ENCODE peak calls at places on chromosome 3, in seven cellular contexts. X is A172; F is cerebellum; V is pons; K is foreskin fibroblast; Q is activated CD8-positive, alpha-beta T cell treated with anti-CD3 and anti-CD28 coated beads for 36 hours; E is progenitor cell of endocrine pancreas. H is an unnamed sample.

GRCh38 chr3:19348929-19349564 is 200.7 kb downstream of the KCNH8 start:
- DNase-seq in X (peak), F (peak), V (peak), K (peak), Q (peak), E (no peak), H (peak)

GRCh38 chr3:166526878-166527277 is 689.7 kb upstream of the BCHE start:
- DNase-seq in X (no peak), F (no peak), V (no peak), K (no peak), Q (no peak), E (no peak), H (no peak)

GRCh38 chr3:100561459-100562158 is 47.8 kb upstream of the ADGRG7 start:
- DNase-seq in X (no peak), F (no peak), V (no peak), K (peak), Q (no peak), E (no peak), H (peak)

GRCh38 chr3:32501785-32502088 is 915 bp downstream of the CMTM6 start:
- DNase-seq in X (no peak), F (peak), V (no peak), K (no peak), Q (no peak), E (no peak), H (no peak)

GRCh38 chr3:52093751-52094525 is 37.6 kb upstream of the DUSP7 start:
- DNase-seq in X (peak), F (no peak), V (no peak), K (peak), Q (no peak), E (no peak), H (peak)

GRCh38 chr3:108388136-108389132 is 92.1 kb downstream of the HHLA2 start:
- DNase-seq in X (no peak), F (no peak), V (peak), K (no peak), Q (peak), E (no peak), H (no peak)

GRCh38 chr3:187912007-187912406 is 166.7 kb upstream of the BCL6 start:
- DNase-seq in X (no peak), F (no peak), V (no peak), K (no peak), Q (no peak), E (no peak), H (no peak)

GRCh38 chr3:11095932-11096265 is 58.4 kb upstream of the HRH1 start:
- DNase-seq in X (no peak), F (no peak), V (no peak), K (no peak), Q (peak), E (no peak), H (no peak)

GRCh38 chr3:86793786-86794185 is 197.2 kb downstream of the VGLL3 start:
- DNase-seq in X (peak), F (no peak), V (peak), K (peak), Q (no peak), E (no peak), H (peak)

GRCh38 chr3:177597325-177598109 is 400.2 kb upstream of the TBL1XR1 start:
- DNase-seq in X (peak), F (peak), V (peak), K (peak), Q (peak), E (no peak), H (peak)

GRCh38 chr3:186526256-186526606 is 17.9 kb downstream of the CRYGS start:
- DNase-seq in X (no peak), F (no peak), V (no peak), K (no peak), Q (peak), E (no peak), H (no peak)

GRCh38 chr3:8278448-8278847 is 223.2 kb upstream of the LMCD1 start:
- DNase-seq in X (no peak), F (no peak), V (no peak), K (no peak), Q (no peak), E (no peak), H (no peak)

GRCh38 chr3:194688207-194688711 is 2.6 kb downstream of the FAM43A start:
- DNase-seq in X (peak), F (no peak), V (no peak), K (no peak), Q (peak), E (no peak), H (no peak)

GRCh38 chr3:23969393-23969792 is 24.3 kb downstream of the NR1D2 start:
- DNase-seq in X (no peak), F (no peak), V (no peak), K (no peak), Q (no peak), E (no peak), H (no peak)

GRCh38 chr3:112633191-112633590 is 7.8 kb downstream of the CCDC80 start:
- DNase-seq in X (no peak), F (no peak), V (no peak), K (no peak), Q (no peak), E (no peak), H (no peak)

GRCh38 chr3:177169936-177170722 is 27.2 kb downstream of the TBL1XR1 start:
- DNase-seq in X (no peak), F (no peak), V (no peak), K (no peak), Q (no peak), E (no peak), H (no peak)

GRCh38 chr3:151265866-151266265 is 12.5 kb downstream of the P2RY14 start:
- DNase-seq in X (no peak), F (no peak), V (peak), K (no peak), Q (no peak), E (no peak), H (no peak)

GRCh38 chr3:167012691-167013090 is 367.4 kb downstream of the ZBBX start:
- DNase-seq in X (no peak), F (no peak), V (no peak), K (no peak), Q (no peak), E (no peak), H (no peak)